ENCODE peak calls at places on chromosomes 4 and X, in eight cellular contexts. B is hypothalamus, T is type B pancreatic cell, J is Calu3, I is mesothelial cell of epicardium, K is neural progenitor cell, V is HCEC 1CT, F is NCI-H748 treated with DMSO at 0.1 percent for 48 hours. D is an unnamed sample.

GRCh38 chrX:38959736-38960534 is 158.7 kb downstream of the MID1IP1 start:
- DNase-seq in J (no peak), B (no peak), K (no peak), F (no peak), T (no peak), I (no peak), V (no peak), D (no peak)

GRCh38 chrX:134161162-134161561 is 75.8 kb upstream of the CCDC160 start:
- DNase-seq in K (no peak), F (no peak), I (no peak), T (no peak), J (no peak), V (no peak), B (no peak), D (no peak)

GRCh38 chr4:138222041-138222440 is 20.1 kb downstream of the SLC7A11 start:
- DNase-seq in B (no peak), I (no peak), F (no peak), T (no peak), K (no peak), J (no peak), V (peak; percentile 74), D (no peak)

GRCh38 chrX:20472148-20472547 is 205.4 kb upstream of the RPS6KA3 start:
- DNase-seq in K (no peak), V (no peak), F (no peak), T (no peak), B (no peak), J (no peak), I (no peak), D (no peak)

GRCh38 chrX:110087485-110088356 is 84.8 kb downstream of the TMEM164 start:
- DNase-seq in J (peak; percentile 35), I (no peak), V (peak; percentile 95), F (no peak), B (no peak), T (no peak), K (no peak), D (no peak)

GRCh38 chrX:146278381-146278780 is 460.8 kb downstream of the SLITRK2 start:
- DNase-seq in K (peak; percentile 34), B (no peak), F (peak; percentile 2), V (no peak), I (no peak), J (no peak), T (no peak), D (no peak)

GRCh38 chr4:118872181-118872580 is 16.5 kb upstream of the SYNPO2 start:
- DNase-seq in K (no peak), F (no peak), J (no peak), V (no peak), T (no peak), I (no peak), B (no peak), D (no peak)

GRCh38 chrX:10168226-10168625 is 11.5 kb downstream of the CLCN4 start:
- DNase-seq in T (no peak), I (no peak), V (no peak), K (no peak), B (no peak), J (no peak), F (no peak), D (no peak)

GRCh38 chr4:34289489-34289888 is 1954.8 kb downstream of the ARAP2 start:
- DNase-seq in K (no peak), J (no peak), B (no peak), I (no peak), V (no peak), T (no peak), F (no peak), D (no peak)

GRCh38 chr4:80192937-80193336 is 4.4 kb upstream of the PRDM8 start:
- DNase-seq in T (no peak), V (peak; percentile 78), F (no peak), B (no peak), I (no peak), J (no peak), K (no peak), D (no peak)

GRCh38 chrX:119407681-119408080 is 8.5 kb downstream of the SLC25A43 start:
- DNase-seq in I (no peak), T (no peak), B (no peak), J (no peak), K (no peak), F (no peak), V (peak; percentile 20), D (no peak)

GRCh38 chr4:22031423-22031822 is 82.9 kb upstream of the KCNIP4 start:
- DNase-seq in B (no peak), J (no peak), K (no peak), I (no peak), V (no peak), T (no peak), F (no peak), D (no peak)

GRCh38 chrX:118221257-118221656 is 104.6 kb upstream of the KLHL13 start:
- DNase-seq in V (no peak), I (no peak), J (no peak), K (no peak), T (no peak), B (no peak), F (no peak), D (peak; percentile 8)

GRCh38 chrX:118502121-118502794 is 6.6 kb downstream of the DOCK11 start:
- DNase-seq in T (no peak), V (no peak), K (no peak), I (no peak), B (no peak), J (no peak), F (no peak), D (no peak)

GRCh38 chr4:111773858-111774257 is 371.4 kb upstream of the FAM241A start:
- DNase-seq in K (no peak), V (no peak), F (no peak), T (no peak), J (no peak), B (no peak), I (peak; percentile 31), D (no peak)

GRCh38 chr4:67273676-67274075 is 271.6 kb downstream of the CENPC start:
- DNase-seq in K (no peak), J (peak; percentile 0), B (no peak), T (no peak), V (no peak), F (no peak), I (no peak), D (no peak)

GRCh38 chrX:107755721-107756120 is 19.9 kb downstream of the TSC22D3 start:
- DNase-seq in I (no peak), B (no peak), F (no peak), J (no peak), K (no peak), T (no peak), V (no peak), D (no peak)

GRCh38 chr4:123937612-123938011 is 541.0 kb downstream of the SPRY1 start:
- DNase-seq in K (no peak), F (no peak), I (no peak), J (no peak), T (no peak), B (no peak), V (no peak), D (no peak)

GRCh38 chr4:57078685-57079521 is 31.3 kb downstream of the IGFBP7 start:
- DNase-seq in V (no peak), B (peak; percentile 14), F (no peak), T (no peak), J (peak; percentile 4), I (no peak), K (peak; percentile 70), D (peak; percentile 54)

GRCh38 chrX:65862638-65863037 is 177.2 kb downstream of the VSIG4 start:
- DNase-seq in I (no peak), J (no peak), K (no peak), T (no peak), B (no peak), V (no peak), F (no peak), D (no peak)

GRCh38 chr4:153114771-153115321 is 89.4 kb upstream of the TRIM2 start:
- DNase-seq in V (peak; percentile 69), I (no peak), F (no peak), J (peak; percentile 12), K (no peak), T (no peak), B (no peak), D (no peak)